ENCODE peak calls at places on chromosomes 7 and 10, in five cellular contexts. U, E, R, Z and V are unnamed samples.

GRCh38 chr7:3244241-3244814 is 56.7 kb upstream of the SDK1 start:
- DNase-seq in E (peak; percentile 84), Z (no peak), R (no peak), U (peak; percentile 64), V (no peak)

GRCh38 chr10:3779146-3779707 is 5.8 kb downstream of the KLF6 start:
- DNase-seq in U (peak; percentile 58), R (no peak), E (no peak), Z (no peak), V (no peak)

GRCh38 chr10:61452655-61453641 is at the start of gene TMEM26:
- DNase-seq in Z (peak; percentile 37), R (no peak), E (no peak), U (peak; percentile 36), V (peak; percentile 81)

GRCh38 chr7:1931248-1931950 is 261.3 kb downstream of the ELFN1 start:
- DNase-seq in R (no peak), Z (no peak), E (no peak), U (peak; percentile 52), V (no peak)

GRCh38 chr7:94295805-94296204 is 98.9 kb upstream of the COL1A2 start:
- DNase-seq in E (no peak), U (peak; percentile 91), R (no peak), Z (no peak), V (no peak)

GRCh38 chr7:90520484-90520883 is 51.0 kb downstream of the PTTG1IP2 start:
- DNase-seq in R (no peak), U (peak; percentile 14), E (no peak), Z (no peak), V (no peak)

GRCh38 chr10:70584366-70584765 is 18.2 kb downstream of the PRF1 start:
- DNase-seq in Z (no peak), R (peak; percentile 38), U (no peak), E (no peak), V (no peak)

GRCh38 chr7:157791261-157791660 is 454.5 kb downstream of the DNAJB6 start:
- DNase-seq in E (no peak), R (no peak), U (no peak), Z (no peak), V (peak; percentile 89)

GRCh38 chr7:29989257-29989995 is at the start of gene SCRN1:
- DNase-seq in E (no peak), U (peak; percentile 36), R (no peak), Z (peak; percentile 57), V (no peak)

GRCh38 chr10:98956576-98957260 is 278.9 kb downstream of the HPSE2 start:
- DNase-seq in U (peak; percentile 2), Z (no peak), E (no peak), R (no peak), V (no peak)

GRCh38 chr7:158252081-158252836 is 335.4 kb downstream of the PTPRN2 start:
- DNase-seq in R (peak; percentile 72), E (no peak), Z (no peak), U (no peak), V (no peak)

GRCh38 chr10:121860810-121861209 is 67.0 kb downstream of the ATE1 start:
- DNase-seq in R (no peak), U (no peak), Z (no peak), E (no peak), V (no peak)

GRCh38 chr10:48418189-48418588 is 111.7 kb downstream of the MAPK8 start:
- DNase-seq in Z (no peak), R (no peak), U (no peak), E (no peak), V (no peak)

GRCh38 chr7:47557317-47557985 is 24.5 kb downstream of the TNS3 start:
- DNase-seq in E (no peak), Z (no peak), U (peak; percentile 64), R (no peak), V (no peak)

GRCh38 chr10:6607778-6608177 is 27.7 kb upstream of the PRKCQ start:
- DNase-seq in U (peak; percentile 35), E (no peak), Z (no peak), R (no peak), V (no peak)

GRCh38 chr10:43854042-43854441 is 205.4 kb upstream of the ZNF32 start:
- DNase-seq in Z (no peak), R (peak; percentile 58), E (no peak), U (peak; percentile 34), V (no peak)

GRCh38 chr7:55034776-55035175 is 16.0 kb downstream of the EGFR start:
- DNase-seq in U (no peak), R (no peak), E (no peak), Z (no peak), V (no peak)

GRCh38 chr10:75209325-75210192 is 1.0 kb upstream of the VDAC2 start:
- DNase-seq in E (no peak), U (peak; percentile 84), Z (no peak), R (peak; percentile 91), V (no peak)

GRCh38 chr7:112640682-112641081 is 149.5 kb downstream of the TMEM168 start:
- DNase-seq in E (no peak), R (no peak), Z (no peak), U (no peak), V (no peak)

GRCh38 chr7:157044151-157044687 is 33.8 kb upstream of the MNX1 start:
- DNase-seq in E (no peak), U (no peak), Z (no peak), R (no peak), V (no peak)

GRCh38 chr10:92110039-92110794 is 180.7 kb downstream of the CPEB3 start:
- DNase-seq in R (no peak), E (no peak), U (peak; percentile 32), Z (no peak), V (no peak)

GRCh38 chr7:151191544-151191943 is 4.5 kb upstream of the ASB10 start:
- DNase-seq in E (no peak), U (no peak), R (no peak), Z (no peak), V (no peak)

GRCh38 chr7:69597278-69598076 is 798 bp upstream of the AUTS2 start:
- DNase-seq in E (no peak), R (peak; percentile 80), U (no peak), Z (peak; percentile 53), V (peak; percentile 93)

GRCh38 chr10:92756233-92757065 is 66.7 kb downstream of the HHEX start:
- DNase-seq in E (no peak), R (no peak), Z (no peak), U (peak; percentile 31), V (no peak)

GRCh38 chr7:131521651-131522163 is 34.7 kb downstream of the PODXL start:
- DNase-seq in R (no peak), U (no peak), Z (no peak), E (no peak), V (peak; percentile 49)

GRCh38 chr7:114825423-114825951 is 96.4 kb upstream of the MDFIC start:
- DNase-seq in Z (no peak), E (no peak), U (no peak), R (no peak), V (no peak)

GRCh38 chr10:127467793-127468192 is 81.3 kb upstream of the NPS start:
- DNase-seq in Z (no peak), R (no peak), E (no peak), U (no peak), V (no peak)

GRCh38 chr7:94888542-94888941 is 18.9 kb upstream of the PPP1R9A start:
- DNase-seq in R (no peak), U (peak; percentile 36), E (no peak), Z (no peak), V (no peak)

GRCh38 chr10:75208177-75208576 is 2.4 kb upstream of the VDAC2 start:
- DNase-seq in U (peak; percentile 57), E (no peak), Z (no peak), R (no peak), V (no peak)

DNA sequence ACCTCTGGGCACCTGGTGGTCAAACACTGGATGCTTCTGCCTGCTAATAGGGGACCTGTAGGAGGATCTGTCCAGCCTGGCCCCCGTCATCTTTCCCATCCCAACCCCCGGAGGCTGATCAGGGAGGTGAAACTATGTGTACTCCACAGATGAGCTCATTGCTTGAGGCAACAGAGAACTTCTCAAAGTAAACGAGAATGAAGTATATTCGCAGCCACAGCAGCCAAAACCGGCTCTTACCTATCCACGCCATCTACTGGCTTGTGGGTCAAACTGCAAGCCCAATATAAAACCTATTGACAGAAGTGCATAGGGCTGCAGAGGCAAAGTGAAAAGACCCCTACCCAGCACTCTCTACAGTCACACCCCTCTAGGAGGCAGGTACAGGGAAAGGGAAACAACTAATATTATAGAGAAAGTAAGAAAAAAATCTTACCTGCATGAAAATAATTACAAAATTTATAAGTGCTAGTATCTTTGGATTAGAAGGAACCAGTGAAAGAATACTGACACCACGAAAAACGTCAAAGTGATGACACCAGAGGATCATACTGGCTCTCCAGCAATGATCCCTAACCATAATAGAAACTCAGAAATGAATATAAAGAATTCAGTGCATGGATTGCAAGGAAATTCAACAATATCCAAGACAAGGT is 973.5 kb downstream of the ANKRD7 start:
- DNase-seq in Z (no peak), E (peak; percentile 22), R (no peak), U (peak; percentile 39), V (no peak)
- TF ChIP-seq CTCF in Z (peak; percentile 74), E (peak; percentile 88), R (peak; percentile 19), U (peak; percentile 69), V (peak; percentile 84)

DNA sequence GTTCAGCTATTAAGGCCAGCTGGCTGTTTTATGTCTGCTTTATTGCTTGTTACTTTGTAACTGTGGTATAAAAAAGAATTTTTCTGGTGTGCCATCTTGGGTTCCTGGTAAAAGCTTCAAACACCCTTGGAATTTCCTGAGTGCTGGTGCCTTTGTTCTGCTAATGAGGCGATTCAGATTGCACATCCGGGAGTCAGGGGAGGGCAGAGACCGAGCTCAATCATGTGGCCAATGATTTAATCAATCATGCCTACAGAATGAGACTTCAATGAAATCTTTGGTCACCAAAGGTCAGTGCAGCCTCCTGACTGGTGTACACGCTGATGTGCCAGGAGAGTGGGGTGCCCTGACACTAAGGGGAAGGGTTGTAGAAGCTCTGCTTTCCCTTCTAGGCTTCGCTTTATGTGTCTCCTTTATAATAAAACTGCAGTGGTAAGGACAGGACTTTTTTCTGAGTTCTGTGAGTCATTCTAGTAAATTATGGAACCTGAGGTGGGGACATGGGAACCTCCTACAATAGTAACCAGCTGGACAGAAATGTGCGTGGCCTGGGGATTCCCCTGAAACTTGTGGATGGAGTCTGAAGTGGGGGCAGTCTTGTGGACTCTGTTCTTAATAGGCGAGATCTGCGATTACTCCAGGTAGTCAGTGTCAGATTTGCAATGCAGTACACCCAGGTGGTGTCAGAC is 69.4 kb upstream of the OGDHL start:
- DNase-seq in Z (no peak), R (no peak), U (peak; percentile 40), E (no peak), V (no peak)
- TF ChIP-seq CTCF in Z (no peak), R (no peak), U (no peak), E (no peak), V (no peak)

GRCh38 chr7:35801392-35802101 is 690 bp downstream of the SEPTIN7 start:
- DNase-seq in Z (peak; percentile 54), U (peak; percentile 77), R (peak; percentile 92), E (peak; percentile 17), V (peak; percentile 92)
- TF ChIP-seq CTCF in Z (peak; percentile 81), U (peak; percentile 66), R (peak; percentile 8), E (peak; percentile 95), V (peak; percentile 93)

GRCh38 chr10:102225646-102226541 is at the start of gene ELOVL3:
- DNase-seq in R (peak; percentile 97), Z (peak; percentile 69), E (peak; percentile 50), U (peak; percentile 95), V (peak; percentile 96)
- TF ChIP-seq CTCF in R (no peak), Z (no peak), E (no peak), U (no peak), V (no peak)

DNA sequence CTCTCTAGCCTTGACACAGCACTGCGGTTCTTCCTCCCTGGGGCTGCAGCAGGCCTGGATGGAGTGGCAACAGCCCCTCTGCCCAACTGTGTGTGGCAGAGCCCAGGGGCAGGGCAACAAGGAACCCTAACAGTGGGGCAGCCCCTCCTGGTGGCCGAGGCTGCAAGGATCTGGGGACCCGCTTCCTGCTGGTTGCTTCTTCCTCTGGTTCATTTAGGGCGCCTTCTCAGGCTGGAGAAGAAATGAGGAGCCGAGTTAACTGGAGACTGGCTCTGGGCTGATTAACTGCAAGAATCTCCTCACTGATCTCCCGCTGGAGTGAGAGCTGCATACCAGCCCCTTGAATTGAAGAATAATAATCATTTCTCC is 80.1 kb upstream of the EMX2 start:
- DNase-seq in Z (no peak), U (no peak), R (no peak), E (no peak), V (no peak)
- TF ChIP-seq CTCF in Z (no peak), U (peak; percentile 21), R (no peak), E (no peak), V (peak; percentile 37)